ENCODE peak calls at places on chromosomes 12 and 14, in six cellular contexts. G is CD4-positive, CD25-positive, alpha-beta regulatory T cell; D is NCI-H1092; F is LoVo; Y is fibroblast of pulmonary artery; A is RCC 7860. T is an unnamed sample.

GRCh38 chr12:102950950-102951490 is 6.5 kb upstream of the ASCL1 start:
- DNase-seq in G (no peak), D (no peak), F (no peak), Y (no peak), A (no peak), T (no peak)

GRCh38 chr12:2609020-2609419 is 185.8 kb upstream of the FKBP4 start:
- DNase-seq in G (no peak), D (no peak), F (no peak), Y (no peak), A (no peak), T (no peak)

GRCh38 chr12:6233121-6233971 is 33.1 kb downstream of the CD9 start:
- DNase-seq in G (no peak), D (no peak), F (no peak), Y (no peak), A (no peak), T (no peak)

GRCh38 chr12:98901189-98901588 is 256.1 kb downstream of the APAF1 start:
- DNase-seq in G (no peak), D (no peak), F (no peak), Y (peak; percentile 2), A (no peak), T (no peak)

GRCh38 chr12:19277707-19278106 is 148.2 kb downstream of the PLEKHA5 start:
- DNase-seq in G (no peak), D (no peak), F (no peak), Y (no peak), A (no peak), T (no peak)

GRCh38 chr12:66296171-66296683 is 6.1 kb upstream of the HELB start:
- DNase-seq in G (no peak), D (no peak), F (no peak), Y (no peak), A (no peak), T (no peak)

GRCh38 chr12:132445884-132446471 is 44.0 kb upstream of the FBRSL1 start:
- DNase-seq in G (peak; percentile 82), D (no peak), F (peak; percentile 92), Y (peak; percentile 79), A (no peak), T (peak; percentile 99)

GRCh38 chr12:76275511-76276093 is 72.6 kb downstream of the BBS10 start:
- DNase-seq in G (no peak), D (no peak), F (no peak), Y (no peak), A (peak; percentile 10), T (no peak)

GRCh38 chr14:75226755-75227544 is 50.5 kb upstream of the TMED10 start:
- DNase-seq in G (no peak), D (no peak), F (peak; percentile 12), Y (no peak), A (no peak), T (no peak)

GRCh38 chr14:20803221-20803620 is 577 bp upstream of the RNASE1 start:
- DNase-seq in G (no peak), D (no peak), F (no peak), Y (no peak), A (no peak), T (no peak)

GRCh38 chr14:74671789-74672188 is 41.1 kb downstream of the AREL1 start:
- DNase-seq in G (no peak), D (no peak), F (no peak), Y (peak; percentile 81), A (no peak), T (no peak)

GRCh38 chr14:100416921-100417451 is 93.8 kb downstream of the SLC25A47 start:
- DNase-seq in G (no peak), D (no peak), F (peak; percentile 59), Y (peak; percentile 29), A (peak; percentile 49), T (no peak)

GRCh38 chr12:459430-460258 is at the start of gene B4GALNT3:
- DNase-seq in G (peak; percentile 20), D (peak; percentile 56), F (peak; percentile 75), Y (peak; percentile 17), A (no peak), T (peak; percentile 76)

GRCh38 chr12:4900327-4900726 is 9.4 kb upstream of the KCNA1 start:
- DNase-seq in G (no peak), D (no peak), F (no peak), Y (peak; percentile 45), A (peak; percentile 59), T (no peak)

GRCh38 chr14:68814376-68815287 is 21.8 kb upstream of the ZFP36L1 start:
- DNase-seq in G (peak; percentile 81), D (no peak), F (peak; percentile 53), Y (peak; percentile 53), A (peak; percentile 78), T (no peak)

GRCh38 chr12:94488449-94488848 is 28.8 kb upstream of the CEP83 start:
- DNase-seq in G (no peak), D (no peak), F (no peak), Y (no peak), A (no peak), T (no peak)

GRCh38 chr12:57837779-57838562 is 8.6 kb downstream of the CTDSP2 start:
- DNase-seq in G (no peak), D (no peak), F (no peak), Y (peak; percentile 79), A (no peak), T (no peak)

GRCh38 chr14:22882529-22883190 is 362 bp upstream of the REM2 start:
- DNase-seq in G (no peak), D (peak; percentile 80), F (no peak), Y (peak; percentile 44), A (no peak), T (peak; percentile 15)

GRCh38 chr12:109670647-109671046 is 43.0 kb upstream of the FAM222A start:
- DNase-seq in G (no peak), D (no peak), F (no peak), Y (no peak), A (no peak), T (no peak)

GRCh38 chr12:105933671-105934665 is 204.8 kb downstream of the NUAK1 start:
- DNase-seq in G (no peak), D (no peak), F (peak; percentile 46), Y (peak; percentile 98), A (peak; percentile 48), T (no peak)